ENCODE peak calls at places on chromosome 16, in ten cellular contexts. One of them, this sample, is unnamed.
A peak's percentile ranks its signal among the peaks of the same experiment; 100 is the strongest.

GRCh38 chr16:46826618-46827017 is 4.4 kb downstream of the C16orf87 start:
- DNase-seq in thoracic aorta: no peak
- DNase-seq in fibroblast of mammary gland: no peak
- DNase-seq in heart left ventricle: no peak
- DNase-seq in CD4-positive, alpha-beta T cell: no peak
- DNase-seq in stomach: no peak
- DNase-seq in CD14-positive monocyte: no peak
- DNase-seq in dorsolateral prefrontal cortex: no peak
- DNase-seq in chondrocyte: no peak
- DNase-seq in HFFc6: peak; percentile 4
- DNase-seq in this sample: no peak

GRCh38 chr16:60027351-60027750 is 1293.2 kb upstream of the GOT2 start:
- DNase-seq in thoracic aorta: no peak
- DNase-seq in chondrocyte: no peak
- DNase-seq in fibroblast of mammary gland: no peak
- DNase-seq in CD4-positive, alpha-beta T cell: no peak
- DNase-seq in heart left ventricle: no peak
- DNase-seq in stomach: no peak
- DNase-seq in HFFc6: no peak
- DNase-seq in dorsolateral prefrontal cortex: no peak
- DNase-seq in CD14-positive monocyte: no peak
- DNase-seq in this sample: no peak

GRCh38 chr16:85391175-85391707 is 221.9 kb upstream of the GSE1 start:
- DNase-seq in heart left ventricle: no peak
- DNase-seq in fibroblast of mammary gland: no peak
- DNase-seq in CD14-positive monocyte: peak; percentile 30
- DNase-seq in HFFc6: no peak
- DNase-seq in stomach: no peak
- DNase-seq in dorsolateral prefrontal cortex: no peak
- DNase-seq in CD4-positive, alpha-beta T cell: no peak
- DNase-seq in thoracic aorta: no peak
- DNase-seq in chondrocyte: no peak
- DNase-seq in this sample: no peak

GRCh38 chr16:69089091-69089912 is 16.2 kb upstream of the HAS3 start:
- DNase-seq in chondrocyte: no peak
- DNase-seq in CD14-positive monocyte: no peak
- DNase-seq in dorsolateral prefrontal cortex: no peak
- DNase-seq in fibroblast of mammary gland: no peak
- DNase-seq in heart left ventricle: no peak
- DNase-seq in HFFc6: no peak
- DNase-seq in CD4-positive, alpha-beta T cell: no peak
- DNase-seq in stomach: peak; percentile 40
- DNase-seq in thoracic aorta: no peak
- DNase-seq in this sample: peak; percentile 14

GRCh38 chr16:49497466-49497865 is 123.9 kb downstream of the C16orf78 start:
- DNase-seq in HFFc6: no peak
- DNase-seq in CD14-positive monocyte: no peak
- DNase-seq in heart left ventricle: no peak
- DNase-seq in chondrocyte: peak; percentile 40
- DNase-seq in fibroblast of mammary gland: no peak
- DNase-seq in thoracic aorta: no peak
- DNase-seq in CD4-positive, alpha-beta T cell: no peak
- DNase-seq in stomach: no peak
- DNase-seq in dorsolateral prefrontal cortex: peak; percentile 9
- DNase-seq in this sample: no peak

GRCh38 chr16:27721548-27722265 is 171.8 kb downstream of the KATNIP start:
- DNase-seq in CD4-positive, alpha-beta T cell: no peak
- DNase-seq in chondrocyte: peak; percentile 20
- DNase-seq in thoracic aorta: peak; percentile 7
- DNase-seq in HFFc6: no peak
- DNase-seq in CD14-positive monocyte: no peak
- DNase-seq in stomach: peak; percentile 34
- DNase-seq in dorsolateral prefrontal cortex: no peak
- DNase-seq in heart left ventricle: peak; percentile 85
- DNase-seq in fibroblast of mammary gland: peak; percentile 97
- DNase-seq in this sample: no peak

GRCh38 chr16:74186589-74186988 is 110.0 kb upstream of the PSMD7 start:
- DNase-seq in thoracic aorta: no peak
- DNase-seq in CD14-positive monocyte: no peak
- DNase-seq in stomach: no peak
- DNase-seq in dorsolateral prefrontal cortex: no peak
- DNase-seq in CD4-positive, alpha-beta T cell: no peak
- DNase-seq in heart left ventricle: no peak
- DNase-seq in HFFc6: no peak
- DNase-seq in chondrocyte: no peak
- DNase-seq in fibroblast of mammary gland: peak; percentile 83
- DNase-seq in this sample: no peak

GRCh38 chr16:3520398-3520797 is 19.6 kb downstream of the CLUAP1 start:
- DNase-seq in stomach: no peak
- DNase-seq in chondrocyte: no peak
- DNase-seq in thoracic aorta: no peak
- DNase-seq in CD14-positive monocyte: no peak
- DNase-seq in HFFc6: no peak
- DNase-seq in CD4-positive, alpha-beta T cell: no peak
- DNase-seq in heart left ventricle: no peak
- DNase-seq in dorsolateral prefrontal cortex: no peak
- DNase-seq in fibroblast of mammary gland: peak; percentile 56
- DNase-seq in this sample: no peak

GRCh38 chr16:61936522-61936921 is 99.7 kb downstream of the CDH8 start:
- DNase-seq in heart left ventricle: no peak
- DNase-seq in stomach: no peak
- DNase-seq in fibroblast of mammary gland: no peak
- DNase-seq in HFFc6: no peak
- DNase-seq in CD4-positive, alpha-beta T cell: no peak
- DNase-seq in dorsolateral prefrontal cortex: no peak
- DNase-seq in CD14-positive monocyte: no peak
- DNase-seq in thoracic aorta: no peak
- DNase-seq in chondrocyte: no peak
- DNase-seq in this sample: no peak

GRCh38 chr16:19396555-19397011 is 21.1 kb upstream of the TMC5 start:
- DNase-seq in chondrocyte: no peak
- DNase-seq in thoracic aorta: no peak
- DNase-seq in heart left ventricle: no peak
- DNase-seq in fibroblast of mammary gland: no peak
- DNase-seq in CD14-positive monocyte: no peak
- DNase-seq in HFFc6: no peak
- DNase-seq in dorsolateral prefrontal cortex: no peak
- DNase-seq in CD4-positive, alpha-beta T cell: no peak
- DNase-seq in stomach: peak; percentile 87
- DNase-seq in this sample: no peak

DNA sequence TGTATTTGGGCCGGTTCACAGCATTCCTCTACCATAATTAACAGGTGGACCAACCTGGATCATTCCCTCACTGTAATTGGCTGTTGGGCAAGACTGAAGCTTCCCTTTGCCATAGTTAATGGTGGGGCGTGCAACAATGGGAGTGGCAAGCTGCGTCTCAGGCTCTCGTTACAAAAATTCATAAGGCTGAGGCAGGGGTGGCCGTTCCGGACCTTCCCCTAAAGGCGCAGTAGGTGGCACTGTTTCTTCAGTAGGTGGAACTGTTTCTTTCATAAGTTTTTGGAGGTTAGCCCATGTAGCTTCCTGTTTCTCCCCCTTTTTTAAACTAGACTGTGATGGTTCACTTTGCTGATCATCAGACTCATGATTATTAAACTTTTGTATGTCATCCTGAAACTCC is 17.0 kb upstream of the TMC5 start:
- DNase-seq in CD4-positive, alpha-beta T cell: no peak
- DNase-seq in HFFc6: no peak
- DNase-seq in heart left ventricle: no peak
- DNase-seq in stomach: no peak
- DNase-seq in dorsolateral prefrontal cortex: no peak
- DNase-seq in fibroblast of mammary gland: peak; percentile 5
- DNase-seq in CD14-positive monocyte: no peak
- DNase-seq in chondrocyte: no peak
- DNase-seq in thoracic aorta: no peak
- DNase-seq in this sample: no peak
- TF ChIP-seq CTCF in CD4-positive, alpha-beta T cell: no peak
- TF ChIP-seq CTCF in HFFc6: no peak
- TF ChIP-seq CTCF in heart left ventricle: no peak
- TF ChIP-seq CTCF in stomach: no peak
- TF ChIP-seq CTCF in dorsolateral prefrontal cortex: no peak
- TF ChIP-seq CTCF in fibroblast of mammary gland: peak; percentile 16
- TF ChIP-seq CTCF in CD14-positive monocyte: no peak
- TF ChIP-seq CTCF in chondrocyte: peak; percentile 31
- TF ChIP-seq CTCF in thoracic aorta: no peak
- TF ChIP-seq CTCF in this sample: no peak

GRCh38 chr16:24045641-24046040 is 209.9 kb downstream of the PRKCB start:
- DNase-seq in fibroblast of mammary gland: no peak
- DNase-seq in dorsolateral prefrontal cortex: peak; percentile 55
- DNase-seq in CD4-positive, alpha-beta T cell: no peak
- DNase-seq in stomach: no peak
- DNase-seq in CD14-positive monocyte: no peak
- DNase-seq in heart left ventricle: no peak
- DNase-seq in thoracic aorta: no peak
- DNase-seq in HFFc6: no peak
- DNase-seq in chondrocyte: no peak
- DNase-seq in this sample: peak; percentile 32
- TF ChIP-seq CTCF in fibroblast of mammary gland: no peak
- TF ChIP-seq CTCF in dorsolateral prefrontal cortex: peak; percentile 58
- TF ChIP-seq CTCF in CD4-positive, alpha-beta T cell: no peak
- TF ChIP-seq CTCF in stomach: no peak
- TF ChIP-seq CTCF in CD14-positive monocyte: no peak
- TF ChIP-seq CTCF in heart left ventricle: no peak
- TF ChIP-seq CTCF in thoracic aorta: no peak
- TF ChIP-seq CTCF in HFFc6: peak; percentile 47
- TF ChIP-seq CTCF in chondrocyte: peak; percentile 50
- TF ChIP-seq CTCF in this sample: peak; percentile 79

GRCh38 chr16:56681939-56682702 is at the start of gene MT1X:
- DNase-seq in CD4-positive, alpha-beta T cell: peak; percentile 83
- DNase-seq in dorsolateral prefrontal cortex: peak; percentile 89
- DNase-seq in thoracic aorta: peak; percentile 80
- DNase-seq in stomach: peak; percentile 97
- DNase-seq in heart left ventricle: peak; percentile 96
- DNase-seq in HFFc6: peak; percentile 77
- DNase-seq in fibroblast of mammary gland: peak; percentile 85
- DNase-seq in chondrocyte: no peak
- DNase-seq in CD14-positive monocyte: peak; percentile 71
- DNase-seq in this sample: peak; percentile 51
- TF ChIP-seq CTCF in CD4-positive, alpha-beta T cell: no peak
- TF ChIP-seq CTCF in dorsolateral prefrontal cortex: no peak
- TF ChIP-seq CTCF in thoracic aorta: no peak
- TF ChIP-seq CTCF in stomach: no peak
- TF ChIP-seq CTCF in heart left ventricle: no peak
- TF ChIP-seq CTCF in HFFc6: no peak
- TF ChIP-seq CTCF in fibroblast of mammary gland: no peak
- TF ChIP-seq CTCF in chondrocyte: no peak
- TF ChIP-seq CTCF in CD14-positive monocyte: no peak
- TF ChIP-seq CTCF in this sample: no peak

GRCh38 chr16:54936086-54936978 is 5.7 kb downstream of the IRX5 start:
- DNase-seq in HFFc6: peak; percentile 37
- DNase-seq in stomach: no peak
- DNase-seq in CD14-positive monocyte: no peak
- DNase-seq in thoracic aorta: no peak
- DNase-seq in fibroblast of mammary gland: peak; percentile 57
- DNase-seq in CD4-positive, alpha-beta T cell: no peak
- DNase-seq in dorsolateral prefrontal cortex: no peak
- DNase-seq in chondrocyte: no peak
- DNase-seq in heart left ventricle: peak; percentile 40
- DNase-seq in this sample: peak; percentile 39
- TF ChIP-seq CTCF in HFFc6: no peak
- TF ChIP-seq CTCF in stomach: no peak
- TF ChIP-seq CTCF in CD14-positive monocyte: no peak
- TF ChIP-seq CTCF in thoracic aorta: no peak
- TF ChIP-seq CTCF in fibroblast of mammary gland: no peak
- TF ChIP-seq CTCF in CD4-positive, alpha-beta T cell: no peak
- TF ChIP-seq CTCF in dorsolateral prefrontal cortex: no peak
- TF ChIP-seq CTCF in chondrocyte: no peak
- TF ChIP-seq CTCF in heart left ventricle: no peak
- TF ChIP-seq CTCF in this sample: no peak

GRCh38 chr16:79265701-79266100 is 334.8 kb downstream of the MAF start:
- DNase-seq in chondrocyte: no peak
- DNase-seq in stomach: no peak
- DNase-seq in heart left ventricle: no peak
- DNase-seq in HFFc6: no peak
- DNase-seq in thoracic aorta: no peak
- DNase-seq in fibroblast of mammary gland: no peak
- DNase-seq in dorsolateral prefrontal cortex: no peak
- DNase-seq in CD14-positive monocyte: no peak
- DNase-seq in CD4-positive, alpha-beta T cell: no peak
- DNase-seq in this sample: no peak

GRCh38 chr16:79257958-79258490 is 342.5 kb downstream of the MAF start:
- DNase-seq in stomach: no peak
- DNase-seq in CD14-positive monocyte: no peak
- DNase-seq in CD4-positive, alpha-beta T cell: no peak
- DNase-seq in chondrocyte: no peak
- DNase-seq in heart left ventricle: no peak
- DNase-seq in thoracic aorta: no peak
- DNase-seq in HFFc6: no peak
- DNase-seq in dorsolateral prefrontal cortex: no peak
- DNase-seq in fibroblast of mammary gland: no peak
- DNase-seq in this sample: no peak

GRCh38 chr16:79261944-79262552 is 338.5 kb downstream of the MAF start:
- DNase-seq in dorsolateral prefrontal cortex: no peak
- DNase-seq in heart left ventricle: no peak
- DNase-seq in fibroblast of mammary gland: no peak
- DNase-seq in thoracic aorta: no peak
- DNase-seq in HFFc6: no peak
- DNase-seq in CD4-positive, alpha-beta T cell: no peak
- DNase-seq in stomach: no peak
- DNase-seq in CD14-positive monocyte: no peak
- DNase-seq in chondrocyte: no peak
- DNase-seq in this sample: no peak

GRCh38 chr16:79264237-79265104 is 336.1 kb downstream of the MAF start:
- DNase-seq in CD14-positive monocyte: peak; percentile 53
- DNase-seq in heart left ventricle: no peak
- DNase-seq in thoracic aorta: no peak
- DNase-seq in stomach: no peak
- DNase-seq in fibroblast of mammary gland: no peak
- DNase-seq in chondrocyte: no peak
- DNase-seq in dorsolateral prefrontal cortex: no peak
- DNase-seq in HFFc6: no peak
- DNase-seq in CD4-positive, alpha-beta T cell: no peak
- DNase-seq in this sample: no peak

DNA sequence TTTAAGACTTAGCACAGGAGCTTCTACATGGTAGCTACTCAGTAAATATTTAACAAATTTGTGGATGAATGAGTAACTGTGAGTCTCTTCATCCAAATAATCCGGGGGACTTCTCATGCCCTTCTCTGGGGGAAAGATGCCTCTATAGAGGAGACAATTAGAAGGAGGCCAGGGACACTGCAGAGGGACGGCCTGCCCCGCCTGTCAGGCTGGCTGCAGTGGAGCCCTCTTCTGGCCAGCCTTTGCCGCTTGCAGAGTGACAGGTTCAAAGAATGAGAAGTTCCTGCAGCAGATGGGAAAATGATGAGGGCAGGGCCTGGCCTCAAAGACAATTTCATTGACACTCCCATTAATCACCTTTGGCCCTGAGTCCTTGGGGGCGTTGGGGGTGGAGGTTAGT is 339.1 kb downstream of the MAF start:
- DNase-seq in CD14-positive monocyte: no peak
- DNase-seq in chondrocyte: no peak
- DNase-seq in heart left ventricle: peak; percentile 68
- DNase-seq in HFFc6: no peak
- DNase-seq in fibroblast of mammary gland: no peak
- DNase-seq in dorsolateral prefrontal cortex: peak; percentile 36
- DNase-seq in thoracic aorta: no peak
- DNase-seq in CD4-positive, alpha-beta T cell: peak; percentile 43
- DNase-seq in stomach: peak; percentile 53
- DNase-seq in this sample: peak; percentile 12
- TF ChIP-seq CTCF in CD14-positive monocyte: peak; percentile 57
- TF ChIP-seq CTCF in chondrocyte: peak; percentile 64
- TF ChIP-seq CTCF in heart left ventricle: peak; percentile 68
- TF ChIP-seq CTCF in HFFc6: no peak
- TF ChIP-seq CTCF in fibroblast of mammary gland: no peak
- TF ChIP-seq CTCF in dorsolateral prefrontal cortex: peak; percentile 32
- TF ChIP-seq CTCF in thoracic aorta: no peak
- TF ChIP-seq CTCF in CD4-positive, alpha-beta T cell: peak; percentile 22
- TF ChIP-seq CTCF in stomach: no peak
- TF ChIP-seq CTCF in this sample: peak; percentile 65

This sample was measured in progenitor cell of endocrine pancreas.